ENCODE peak calls at places on chromosome 22, in four cellular contexts. I is amygdala, U is iPS-NIHi11, V is Panc1. H is an unnamed sample.

GRCh38 chr22:17772249-17772962 is 1.9 kb downstream of the BID start:
- DNase-seq in I (no peak), V (no peak), U (no peak), H (no peak)

GRCh38 chr22:29121124-29121523 is 48.3 kb downstream of the KREMEN1 start:
- DNase-seq in I (no peak), V (no peak), U (no peak), H (no peak)

GRCh38 chr22:46547883-46548244 is 10.4 kb upstream of the CELSR1 start:
- DNase-seq in U (no peak), I (no peak), V (no peak), H (peak; percentile 93)

GRCh38 chr22:44099696-44100095 is 75.6 kb downstream of the PARVB start:
- DNase-seq in V (no peak), U (no peak), I (no peak), H (no peak)

GRCh38 chr22:40853961-40854360 is 2.5 kb downstream of the ST13 start:
- DNase-seq in U (no peak), V (no peak), I (no peak), H (no peak)

GRCh38 chr22:31504282-31504681 is 7.9 kb downstream of the SFI1 start:
- DNase-seq in V (no peak), I (no peak), U (no peak), H (peak; percentile 39)

GRCh38 chr22:32217465-32217864 is 12.6 kb upstream of the RFPL2 start:
- DNase-seq in I (no peak), V (no peak), U (no peak), H (no peak)

GRCh38 chr22:46963672-46964545 is 201.5 kb downstream of the TBC1D22A start:
- DNase-seq in I (no peak), U (no peak), V (no peak), H (no peak)

GRCh38 chr22:20783844-20784723 is 10.2 kb downstream of the SERPIND1 start:
- DNase-seq in V (peak; percentile 41), U (peak; percentile 66), I (no peak), H (peak; percentile 43)

GRCh38 chr22:40237788-40238424 is 60.2 kb downstream of the TNRC6B start:
- DNase-seq in V (no peak), U (no peak), I (no peak), H (no peak)

GRCh38 chr22:36563898-36564297 is 34.9 kb upstream of the EIF3D start:
- DNase-seq in V (no peak), I (no peak), U (no peak), H (no peak)

GRCh38 chr22:17334983-17335382 is 34.3 kb upstream of the CECR2 start:
- DNase-seq in V (no peak), I (no peak), U (no peak), H (no peak)

H was measured in HFFc6.